ENCODE peak calls at places on chromosomes 7 and 10, in four cellular contexts. T is GM10248, R is AG04450, S is ELR. P is an unnamed sample.

GRCh38 chr10:68231106-68231901 is 609 bp downstream of the ATOH7 start:
- DNase-seq in T (peak), R (no peak), S (peak), P (peak)

GRCh38 chr10:74544106-74544505 is 282.3 kb upstream of the KAT6B start:
- DNase-seq in T (no peak), R (no peak), S (peak), P (no peak)

GRCh38 chr10:7260412-7260900 is 150.4 kb downstream of the SFMBT2 start:
- DNase-seq in T (peak), R (peak), S (peak), P (peak)

GRCh38 chr7:44764665-44765578 is 16.3 kb downstream of the ZMIZ2 start:
- DNase-seq in T (no peak), R (no peak), S (peak), P (no peak)

GRCh38 chr10:123378302-123378701 is 224.1 kb downstream of the BUB3 start:
- DNase-seq in T (no peak), R (no peak), S (no peak), P (no peak)

GRCh38 chr7:22700559-22701002 is 26.4 kb upstream of the IL6 start:
- DNase-seq in T (no peak), R (no peak), S (peak), P (no peak)

GRCh38 chr7:44712012-44712411 is 36.6 kb upstream of the ZMIZ2 start:
- DNase-seq in T (no peak), R (no peak), S (peak), P (no peak)

GRCh38 chr10:12448729-12449391 is 99.5 kb downstream of the CAMK1D start:
- DNase-seq in T (peak), R (peak), S (peak), P (no peak)

GRCh38 chr7:111274882-111275281 is 184.0 kb downstream of the LRRN3 start:
- DNase-seq in T (no peak), R (no peak), S (peak), P (no peak)

GRCh38 chr7:35329026-35329425 is 75.1 kb upstream of the TBX20 start:
- DNase-seq in T (no peak), R (no peak), S (no peak), P (no peak)

GRCh38 chr7:155813791-155814568 is 1.7 kb upstream of the SHH start:
- DNase-seq in T (no peak), R (no peak), S (no peak), P (no peak)

GRCh38 chr7:140521426-140521825 is 42.1 kb upstream of the MKRN1 start:
- DNase-seq in T (no peak), R (no peak), S (no peak), P (no peak)

GRCh38 chr10:102397222-102398171 is 2.0 kb downstream of the NFKB2 start:
- DNase-seq in T (no peak), R (no peak), S (no peak), P (no peak)

GRCh38 chr7:45052011-45052410 is 36.8 kb downstream of the NACAD start:
- DNase-seq in T (no peak), R (no peak), S (no peak), P (no peak)

GRCh38 chr7:17434191-17434590 is 135.7 kb downstream of the AHR start:
- DNase-seq in T (no peak), R (no peak), S (no peak), P (no peak)

GRCh38 chr10:68795886-68796532 is 31.3 kb upstream of the STOX1 start:
- DNase-seq in T (no peak), R (no peak), S (no peak), P (no peak)